ENCODE peak calls at places on chromosomes 1 and 21, in four cellular contexts. C, P, R and W are unnamed samples.

GRCh38 chr1:156214024-156214748 is 1.4 kb downstream of the PMF1 start:
- DNase-seq in P (no peak), C (no peak), R (peak; percentile 93), W (no peak)

GRCh38 chr1:231561663-231562383 is 33.4 kb downstream of the TSNAX start:
- DNase-seq in C (no peak), P (no peak), R (no peak), W (no peak)

GRCh38 chr1:65495137-65495536 is 74.7 kb downstream of the LEPR start:
- DNase-seq in R (no peak), C (no peak), P (no peak), W (no peak)

GRCh38 chr21:39384674-39385298 is 35.9 kb upstream of the HMGN1 start:
- DNase-seq in R (no peak), P (no peak), C (no peak), W (no peak)

GRCh38 chr1:243903023-243903422 is 53.0 kb upstream of the AKT3 start:
- DNase-seq in R (no peak), P (no peak), C (no peak), W (no peak)

GRCh38 chr1:197356723-197357533 is 88.9 kb downstream of the CRB1 start:
- DNase-seq in C (no peak), R (peak; percentile 64), P (no peak), W (no peak)

GRCh38 chr1:7574121-7575040 is 196.7 kb upstream of the VAMP3 start:
- DNase-seq in P (no peak), C (no peak), R (no peak), W (no peak)

GRCh38 chr21:42562816-42563215 is 49.2 kb downstream of the SLC37A1 start:
- DNase-seq in R (no peak), P (no peak), C (no peak), W (no peak)

GRCh38 chr1:224447251-224447650 is 12.7 kb upstream of the WDR26 start:
- DNase-seq in R (no peak), C (no peak), P (no peak), W (no peak)

GRCh38 chr1:234840843-234841242 is 230.9 kb upstream of the IRF2BP2 start:
- DNase-seq in R (no peak), C (no peak), P (no peak), W (no peak)

GRCh38 chr1:54107131-54107530 is 45.7 kb downstream of the CDCP2 start:
- DNase-seq in R (no peak), P (no peak), C (no peak), W (no peak)

GRCh38 chr1:3409737-3410434 is 44.6 kb upstream of the ARHGEF16 start:
- DNase-seq in C (no peak), R (no peak), P (no peak), W (no peak)

GRCh38 chr1:116389013-116389412 is 16.0 kb downstream of the ATP1A1 start:
- DNase-seq in C (no peak), P (no peak), R (no peak), W (no peak)

GRCh38 chr1:37036667-37037053 is 2.3 kb upstream of the GRIK3 start:
- DNase-seq in P (no peak), C (no peak), R (no peak), W (no peak)

GRCh38 chr1:53062731-53063591 is 948 bp downstream of the PODN start:
- DNase-seq in R (no peak), C (peak; percentile 42), P (no peak), W (no peak)

GRCh38 chr1:20403423-20404145 is 82.4 kb downstream of the CAMK2N1 start:
- DNase-seq in C (peak; percentile 31), R (no peak), P (no peak), W (no peak)

GRCh38 chr1:148355976-148356375 is 127.1 kb downstream of the PPIAL4G start:
- DNase-seq in R (no peak), C (no peak), P (no peak), W (no peak)

GRCh38 chr1:224609333-224609732 is 6.8 kb upstream of the CNIH3 start:
- DNase-seq in R (no peak), P (no peak), C (no peak), W (no peak)

GRCh38 chr1:98196012-98196411 is 275.2 kb upstream of the DPYD start:
- DNase-seq in C (no peak), P (no peak), R (no peak), W (no peak)

GRCh38 chr1:156551066-156551643 is 21.2 kb downstream of the IQGAP3 start:
- DNase-seq in C (no peak), P (no peak), R (no peak), W (no peak)

GRCh38 chr21:35147439-35147838 is 98.3 kb upstream of the RUNX1 start:
- DNase-seq in P (no peak), C (no peak), R (peak; percentile 95), W (no peak)

GRCh38 chr1:238199325-238199724 is 308.6 kb upstream of the ZP4 start:
- DNase-seq in P (no peak), R (no peak), C (no peak), W (no peak)

GRCh38 chr1:22031214-22031962 is 21.1 kb upstream of the CDC42 start:
- DNase-seq in R (no peak), C (no peak), P (no peak), W (no peak)

GRCh38 chr1:243713470-243714186 is 136.4 kb downstream of the AKT3 start:
- DNase-seq in P (no peak), C (no peak), R (no peak), W (no peak)

GRCh38 chr1:201127755-201128455 is 921 bp upstream of the ASCL5 start:
- DNase-seq in R (no peak), C (no peak), P (no peak), W (no peak)